ENCODE peak calls at places on chromosome 6, in nine cellular contexts. M is A549, R is Peyer's patch, T is spleen, J is right lobe of liver, L is ovary, W is gastrocnemius medialis, N is testis, Z is prostate gland. G is an unnamed sample.

GRCh38 chr6:40958740-40959139 is 80.3 kb downstream of the UNC5CL start:
- DNase-seq in L (no peak), N (no peak), R (no peak), J (no peak), M (no peak), Z (no peak), T (no peak), W (no peak), G (no peak)

GRCh38 chr6:15897063-15897934 is 231.6 kb upstream of the MYLIP start:
- DNase-seq in W (peak), M (no peak), Z (no peak), T (no peak), N (peak), R (no peak), L (peak), J (peak), G (peak)

GRCh38 chr6:135215160-135215559 is 34.1 kb downstream of the MYB start:
- DNase-seq in M (no peak), T (no peak), Z (no peak), L (no peak), N (no peak), J (no peak), R (no peak), W (no peak), G (no peak)

GRCh38 chr6:139291813-139292619 is at the start of gene TXLNB:
- DNase-seq in W (peak), T (peak), L (peak), N (peak), Z (peak), J (peak), R (peak), M (no peak), G (peak)

GRCh38 chr6:136016228-136017225 is 165.0 kb downstream of the PDE7B start:
- DNase-seq in Z (no peak), L (no peak), N (no peak), J (no peak), T (no peak), M (no peak), W (no peak), R (no peak), G (no peak)

GRCh38 chr6:21208796-21209186 is 384.8 kb upstream of the SOX4 start:
- DNase-seq in R (no peak), J (no peak), M (no peak), W (no peak), N (no peak), Z (no peak), T (no peak), L (no peak), G (no peak)

GRCh38 chr6:52233975-52234823 is 10.1 kb downstream of the IL17F start:
- DNase-seq in M (peak), J (peak), W (no peak), N (peak), T (no peak), Z (peak), R (no peak), L (no peak), G (peak)

GRCh38 chr6:15457903-15458530 is 204.8 kb downstream of the DTNBP1 start:
- DNase-seq in N (no peak), L (no peak), T (no peak), Z (no peak), J (no peak), M (no peak), W (no peak), R (no peak), G (no peak)

GRCh38 chr6:30615958-30616810 is 859 bp downstream of the PPP1R10 start:
- DNase-seq in T (no peak), J (no peak), M (no peak), W (no peak), L (no peak), N (no peak), Z (no peak), R (no peak), G (peak)

GRCh38 chr6:21842875-21843274 is 249.3 kb downstream of the SOX4 start:
- DNase-seq in L (no peak), T (no peak), N (no peak), M (no peak), R (no peak), Z (no peak), W (no peak), J (no peak), G (no peak)

GRCh38 chr6:134421496-134421895 is 103.6 kb upstream of the SGK1 start:
- DNase-seq in Z (no peak), T (no peak), N (no peak), J (no peak), R (no peak), L (no peak), M (no peak), W (no peak), G (peak)

GRCh38 chr6:1993049-1993448 is 252.4 kb downstream of the GMDS start:
- DNase-seq in W (no peak), J (no peak), R (no peak), L (no peak), N (no peak), M (no peak), T (no peak), Z (no peak), G (no peak)

GRCh38 chr6:168158280-168158979 is 79.4 kb upstream of the FRMD1 start:
- DNase-seq in W (no peak), J (no peak), N (no peak), T (no peak), R (no peak), Z (peak), M (no peak), L (no peak), G (no peak)

GRCh38 chr6:107275330-107275865 is 160.1 kb upstream of the BEND3 start:
- DNase-seq in W (no peak), N (no peak), M (no peak), Z (no peak), R (no peak), L (no peak), T (no peak), J (no peak), G (no peak)

GRCh38 chr6:39746795-39747194 is 21.6 kb upstream of the KIF6 start:
- DNase-seq in M (no peak), Z (no peak), J (no peak), R (no peak), L (no peak), W (no peak), T (no peak), N (no peak), G (no peak)

GRCh38 chr6:21886601-21887091 is 293.1 kb downstream of the SOX4 start:
- DNase-seq in N (no peak), T (no peak), L (no peak), J (no peak), W (no peak), Z (no peak), M (peak), R (no peak), G (peak)

GRCh38 chr6:123352705-123353104 is 284.0 kb downstream of the TRDN start:
- DNase-seq in N (no peak), M (no peak), Z (no peak), L (no peak), T (no peak), W (no peak), R (no peak), J (no peak), G (no peak)

GRCh38 chr6:155171109-155171746 is 92.6 kb upstream of the CLDN20 start:
- DNase-seq in M (peak), W (no peak), Z (no peak), R (no peak), T (no peak), N (no peak), J (no peak), L (peak), G (peak)

GRCh38 chr6:27178001-27178730 is 69.3 kb upstream of the PRSS16 start:
- DNase-seq in N (peak), L (peak), M (peak), R (no peak), W (peak), T (no peak), J (peak), Z (peak), G (peak)

GRCh38 chr6:99016355-99016754 is 68.6 kb upstream of the FBXL4 start:
- DNase-seq in M (no peak), T (no peak), R (no peak), N (no peak), L (no peak), J (no peak), Z (no peak), W (no peak), G (no peak)

GRCh38 chr6:149150999-149151398 is 166.5 kb upstream of the TAB2 start:
- DNase-seq in M (no peak), T (no peak), L (no peak), W (no peak), J (no peak), N (no peak), R (no peak), Z (no peak), G (no peak)

GRCh38 chr6:30810813-30811329 is 66.5 kb upstream of the IER3 start:
- DNase-seq in W (no peak), Z (peak), R (no peak), M (no peak), J (no peak), T (no peak), L (no peak), N (no peak), G (no peak)

GRCh38 chr6:137866200-137866913 is 702 bp upstream of the TNFAIP3 start:
- DNase-seq in L (no peak), M (no peak), Z (no peak), N (no peak), T (peak), J (peak), W (peak), R (no peak), G (peak)

GRCh38 chr6:13470240-13471140 is 16.9 kb downstream of the GFOD1 start:
- DNase-seq in R (no peak), T (no peak), M (no peak), W (no peak), Z (no peak), N (no peak), L (no peak), J (no peak), G (no peak)
- H3K4me3 ChIP-seq in R (no peak), T (no peak), M (no peak), W (no peak), Z (no peak), N (no peak), L (no peak), J (no peak), G (no peak)

GRCh38 chr6:33428219-33428890 is 8.5 kb downstream of the SYNGAP1 start:
- DNase-seq in L (peak), J (no peak), M (peak), Z (no peak), N (no peak), T (peak), W (no peak), R (no peak), G (peak)

GRCh38 chr6:33426590-33427563 is 7.0 kb downstream of the SYNGAP1 start:
- DNase-seq in J (no peak), Z (no peak), T (no peak), N (no peak), L (peak), M (peak), R (no peak), W (no peak), G (no peak)

GRCh38 chr6:33425668-33426577 is 6.1 kb downstream of the SYNGAP1 start:
- DNase-seq in L (peak), J (peak), M (peak), N (peak), R (peak), T (peak), W (peak), Z (peak), G (peak)

GRCh38 chr6:33428891-33429744 is 9.3 kb downstream of the SYNGAP1 start:
- DNase-seq in J (no peak), Z (no peak), W (no peak), L (peak), N (no peak), T (no peak), R (no peak), M (no peak), G (no peak)

GRCh38 chr6:33427585-33428218 is 7.8 kb downstream of the SYNGAP1 start:
- DNase-seq in W (no peak), N (peak), Z (peak), M (peak), L (peak), J (peak), R (peak), T (peak), G (peak)
- TF ChIP-seq POLR2A in W (no peak), N (no peak), Z (peak), M (no peak), L (no peak), J (no peak), R (no peak), T (no peak), G (no peak)

GRCh38 chr6:131946992-131947955 is 3.9 kb downstream of the CCN2 start:
- DNase-seq in W (no peak), T (no peak), N (no peak), Z (no peak), L (no peak), J (no peak), R (no peak), M (no peak), G (peak)
- H3K4me3 ChIP-seq in W (no peak), T (peak), N (no peak), Z (no peak), L (peak), J (no peak), R (no peak), M (no peak), G (no peak)

GRCh38 chr6:126383203-126383602 is 43.3 kb downstream of the CENPW start:
- DNase-seq in Z (no peak), T (no peak), N (no peak), R (no peak), W (no peak), L (no peak), J (no peak), M (no peak), G (no peak)

GRCh38 chr6:126385536-126385935 is 45.6 kb downstream of the CENPW start:
- DNase-seq in W (no peak), T (no peak), Z (no peak), R (no peak), L (no peak), N (no peak), J (no peak), M (no peak), G (no peak)

GRCh38 chr6:126388235-126388634 is 48.3 kb downstream of the CENPW start:
- DNase-seq in Z (no peak), M (no peak), N (no peak), T (no peak), W (no peak), L (no peak), J (no peak), R (no peak), G (no peak)
- TF ChIP-seq POLR2A in Z (no peak), M (no peak), N (no peak), T (no peak), W (no peak), L (no peak), J (no peak), R (no peak), G (no peak)

DNA sequence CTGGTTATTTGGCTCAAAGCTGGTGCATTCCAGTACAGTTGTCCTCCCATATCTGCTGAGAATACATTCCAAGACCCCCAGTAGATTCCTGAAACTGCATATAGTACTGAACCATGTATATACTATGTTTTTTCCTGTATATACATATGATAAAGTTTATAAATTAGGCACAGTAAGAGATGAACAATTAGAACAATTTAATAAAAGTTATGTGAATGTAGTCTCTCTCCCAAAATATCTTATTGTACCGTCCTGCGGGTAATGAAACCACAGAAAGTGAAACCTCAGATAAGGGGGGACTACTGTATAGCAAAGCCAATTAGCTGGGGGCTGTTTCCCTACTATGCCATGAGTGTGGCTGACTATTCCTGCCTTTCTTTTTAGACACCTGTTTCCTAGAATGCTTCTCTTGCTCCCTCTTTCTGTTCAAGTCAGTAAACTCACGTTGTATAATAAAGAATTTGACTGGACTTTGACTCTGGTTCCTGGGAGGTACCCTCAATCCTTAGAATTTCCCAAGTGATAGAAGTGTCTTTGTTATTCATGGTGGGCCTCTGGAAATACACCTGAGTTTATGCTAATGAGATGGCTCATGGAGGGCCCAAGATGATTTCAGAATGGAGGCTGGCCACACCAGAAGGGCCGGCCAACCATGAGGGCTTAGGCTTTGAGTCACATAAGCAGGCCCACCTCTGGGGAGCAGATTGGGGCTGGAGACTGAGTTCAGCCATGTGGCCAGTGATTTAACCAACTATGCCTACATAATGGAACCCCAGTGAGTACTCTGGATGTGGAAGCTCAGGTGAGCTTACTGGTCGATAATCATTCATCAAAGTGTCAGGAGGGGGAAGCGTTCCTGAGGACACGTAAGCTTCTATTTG is 689 bp upstream of the BLOC1S5 start:
- DNase-seq in J (no peak), M (no peak), N (no peak), T (no peak), R (no peak), L (no peak), W (no peak), Z (no peak), G (no peak)
- H3K4me3 ChIP-seq in J (peak), M (peak), N (peak), T (peak), R (peak), L (peak), W (peak), Z (peak), G (peak)

GRCh38 chr6:31827286-31828079 is at the start of gene HSPA1B:
- DNase-seq in W (peak), Z (peak), N (peak), M (peak), J (peak), T (peak), L (peak), R (peak), G (peak)

GRCh38 chr6:31825553-31825952 is 2.0 kb upstream of the HSPA1B start:
- DNase-seq in M (no peak), Z (no peak), L (no peak), R (no peak), J (no peak), W (no peak), N (no peak), T (no peak), G (no peak)

GRCh38 chr6:31822038-31822821 is 5.3 kb upstream of the HSPA1B start:
- DNase-seq in Z (peak), J (peak), R (peak), M (peak), L (peak), N (peak), T (peak), W (peak), G (peak)

GRCh38 chr6:31829633-31830492 is 2.3 kb downstream of the HSPA1B start:
- DNase-seq in N (peak), W (no peak), Z (no peak), R (no peak), L (peak), T (peak), M (no peak), J (no peak), G (peak)

GRCh38 chr6:31826793-31827285 is 699 bp upstream of the HSPA1B start:
- DNase-seq in T (peak), L (peak), J (peak), M (peak), W (peak), R (peak), Z (peak), N (peak), G (no peak)
- TF ChIP-seq POLR2A in T (peak), L (peak), J (no peak), M (no peak), W (no peak), R (peak), Z (peak), N (peak), G (no peak)

GRCh38 chr6:70398783-70399730 is 14.3 kb upstream of the FAM135A start:
- DNase-seq in J (peak), Z (peak), L (no peak), R (peak), M (peak), N (no peak), T (no peak), W (no peak), G (peak)
- H3K4me3 ChIP-seq in J (no peak), Z (no peak), L (no peak), R (peak), M (peak), N (no peak), T (no peak), W (no peak), G (peak)

DNA sequence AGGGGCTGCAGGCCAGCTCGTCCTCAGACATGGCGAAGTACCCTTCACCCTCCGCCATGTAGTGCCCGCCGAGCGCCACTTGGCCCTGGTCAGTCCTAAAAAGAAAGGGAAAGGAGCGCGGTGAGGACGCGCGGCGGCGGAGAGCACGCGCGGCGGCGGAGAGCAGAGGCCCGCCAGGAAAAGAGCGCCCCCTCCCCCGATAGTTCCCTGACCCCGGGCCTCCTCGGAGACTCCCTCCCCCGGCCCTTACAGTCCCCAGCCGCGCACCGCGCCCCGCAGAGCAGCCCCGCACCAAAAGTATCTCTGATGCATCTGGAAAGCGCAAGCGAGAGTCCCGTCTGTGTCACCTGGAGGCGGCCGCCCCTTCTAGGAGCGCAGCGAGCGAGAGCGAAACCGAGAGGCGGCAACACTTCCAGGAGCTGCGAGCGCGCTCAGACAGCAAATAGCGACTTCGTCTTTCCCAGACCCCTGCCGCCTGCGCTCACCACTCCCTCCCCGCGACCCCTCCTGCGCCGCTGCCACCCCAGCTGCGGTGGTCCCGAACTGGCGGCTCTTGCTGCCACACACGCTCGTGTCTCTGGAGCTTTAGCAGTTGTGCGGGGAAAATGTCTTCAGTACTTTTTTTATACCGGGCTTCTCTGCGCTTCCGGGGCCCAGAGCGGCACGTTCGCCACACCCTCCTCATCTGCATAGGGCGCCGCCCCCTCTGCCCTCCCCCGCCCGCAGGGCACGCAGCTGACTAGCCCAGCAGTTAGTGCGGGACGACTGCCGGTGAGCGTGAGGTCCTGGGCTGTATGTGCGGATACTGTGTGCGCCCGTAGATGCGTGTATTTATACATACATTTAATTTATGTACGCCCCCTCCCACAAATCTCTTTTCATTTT is at the start of gene TENT5A:
- DNase-seq in L (peak), M (peak), Z (peak), N (peak), W (peak), T (peak), R (peak), J (peak), G (peak)
- TF ChIP-seq POLR2A in L (peak), M (peak), Z (peak), N (peak), W (peak), T (peak), R (peak), J (peak), G (peak)

GRCh38 chr6:116392158-116393032 is 21.6 kb downstream of the DSE start:
- DNase-seq in Z (no peak), W (no peak), L (no peak), R (no peak), J (no peak), T (no peak), M (no peak), N (no peak), G (peak)
- H3K4me3 ChIP-seq in Z (no peak), W (no peak), L (no peak), R (no peak), J (no peak), T (no peak), M (no peak), N (no peak), G (no peak)

G was measured in endothelial cell of umbilical vein.